ENCODE peak calls at places on chromosomes 1 and 21, in eight cellular contexts. One of them, this sample, is unnamed.

GRCh38 chr1:93461236-93461635 is 13.3 kb downstream of the FNBP1L start:
- DNase-seq in heart left ventricle: no peak
- DNase-seq in mammary epithelial cell: no peak
- DNase-seq in nephron progenitor cell: no peak
- DNase-seq in stimulated activated CD4-positive, alpha-beta T cell treated with anti-CD3 and anti-CD28 coated beads, Interleukin-2, amount 100 ng/mL, for 4 hours: no peak
- DNase-seq in HCEC 1CT: no peak
- DNase-seq in KG1: no peak
- DNase-seq in activated naive CD4-positive, alpha-beta T cell: no peak
- DNase-seq in this sample: no peak

GRCh38 chr1:151540982-151541377 is 871 bp downstream of the TUFT1 start:
- DNase-seq in heart left ventricle: no peak
- DNase-seq in mammary epithelial cell: peak
- DNase-seq in nephron progenitor cell: peak
- DNase-seq in stimulated activated CD4-positive, alpha-beta T cell treated with anti-CD3 and anti-CD28 coated beads, Interleukin-2, amount 100 ng/mL, for 4 hours: no peak
- DNase-seq in HCEC 1CT: no peak
- DNase-seq in KG1: no peak
- DNase-seq in activated naive CD4-positive, alpha-beta T cell: no peak
- DNase-seq in this sample: peak

GRCh38 chr1:107936498-107937481 is 28.2 kb downstream of the VAV3 start:
- DNase-seq in heart left ventricle: peak
- DNase-seq in mammary epithelial cell: peak
- DNase-seq in nephron progenitor cell: no peak
- DNase-seq in stimulated activated CD4-positive, alpha-beta T cell treated with anti-CD3 and anti-CD28 coated beads, Interleukin-2, amount 100 ng/mL, for 4 hours: peak
- DNase-seq in HCEC 1CT: peak
- DNase-seq in KG1: no peak
- DNase-seq in activated naive CD4-positive, alpha-beta T cell: no peak
- DNase-seq in this sample: peak

GRCh38 chr1:71921935-71922559 is 360.3 kb downstream of the NEGR1 start:
- DNase-seq in heart left ventricle: no peak
- DNase-seq in mammary epithelial cell: no peak
- DNase-seq in nephron progenitor cell: no peak
- DNase-seq in stimulated activated CD4-positive, alpha-beta T cell treated with anti-CD3 and anti-CD28 coated beads, Interleukin-2, amount 100 ng/mL, for 4 hours: no peak
- DNase-seq in HCEC 1CT: no peak
- DNase-seq in KG1: no peak
- DNase-seq in activated naive CD4-positive, alpha-beta T cell: no peak
- DNase-seq in this sample: no peak

GRCh38 chr1:159921700-159922498 is 3.4 kb downstream of the TAGLN2 start:
- DNase-seq in heart left ventricle: peak
- DNase-seq in mammary epithelial cell: no peak
- DNase-seq in nephron progenitor cell: no peak
- DNase-seq in stimulated activated CD4-positive, alpha-beta T cell treated with anti-CD3 and anti-CD28 coated beads, Interleukin-2, amount 100 ng/mL, for 4 hours: no peak
- DNase-seq in HCEC 1CT: no peak
- DNase-seq in KG1: peak
- DNase-seq in activated naive CD4-positive, alpha-beta T cell: no peak
- DNase-seq in this sample: no peak

GRCh38 chr1:221442056-221442455 is 299.8 kb downstream of the DUSP10 start:
- DNase-seq in heart left ventricle: no peak
- DNase-seq in mammary epithelial cell: no peak
- DNase-seq in nephron progenitor cell: no peak
- DNase-seq in stimulated activated CD4-positive, alpha-beta T cell treated with anti-CD3 and anti-CD28 coated beads, Interleukin-2, amount 100 ng/mL, for 4 hours: no peak
- DNase-seq in HCEC 1CT: no peak
- DNase-seq in KG1: no peak
- DNase-seq in activated naive CD4-positive, alpha-beta T cell: no peak
- DNase-seq in this sample: no peak

GRCh38 chr1:15168479-15168878 is 14.9 kb downstream of the TMEM51 start:
- DNase-seq in heart left ventricle: no peak
- DNase-seq in mammary epithelial cell: peak
- DNase-seq in nephron progenitor cell: no peak
- DNase-seq in stimulated activated CD4-positive, alpha-beta T cell treated with anti-CD3 and anti-CD28 coated beads, Interleukin-2, amount 100 ng/mL, for 4 hours: no peak
- DNase-seq in HCEC 1CT: peak
- DNase-seq in KG1: no peak
- DNase-seq in activated naive CD4-positive, alpha-beta T cell: no peak
- DNase-seq in this sample: no peak

GRCh38 chr21:17428484-17428869 is 84.4 kb upstream of the CXADR start:
- DNase-seq in heart left ventricle: no peak
- DNase-seq in mammary epithelial cell: no peak
- DNase-seq in nephron progenitor cell: no peak
- DNase-seq in stimulated activated CD4-positive, alpha-beta T cell treated with anti-CD3 and anti-CD28 coated beads, Interleukin-2, amount 100 ng/mL, for 4 hours: no peak
- DNase-seq in HCEC 1CT: no peak
- DNase-seq in KG1: no peak
- DNase-seq in activated naive CD4-positive, alpha-beta T cell: no peak
- DNase-seq in this sample: no peak

GRCh38 chr1:67468066-67468718 is 38.0 kb upstream of the SERBP1 start:
- DNase-seq in heart left ventricle: no peak
- DNase-seq in mammary epithelial cell: peak
- DNase-seq in nephron progenitor cell: no peak
- DNase-seq in stimulated activated CD4-positive, alpha-beta T cell treated with anti-CD3 and anti-CD28 coated beads, Interleukin-2, amount 100 ng/mL, for 4 hours: no peak
- DNase-seq in HCEC 1CT: no peak
- DNase-seq in KG1: no peak
- DNase-seq in activated naive CD4-positive, alpha-beta T cell: no peak
- DNase-seq in this sample: no peak

GRCh38 chr1:202998836-202999750 is 8.1 kb upstream of the TMEM183A start:
- DNase-seq in heart left ventricle: peak
- DNase-seq in mammary epithelial cell: peak
- DNase-seq in nephron progenitor cell: peak
- DNase-seq in stimulated activated CD4-positive, alpha-beta T cell treated with anti-CD3 and anti-CD28 coated beads, Interleukin-2, amount 100 ng/mL, for 4 hours: peak
- DNase-seq in HCEC 1CT: peak
- DNase-seq in KG1: peak
- DNase-seq in activated naive CD4-positive, alpha-beta T cell: no peak
- DNase-seq in this sample: peak

GRCh38 chr1:65371544-65371943 is 48.9 kb upstream of the LEPR start:
- DNase-seq in heart left ventricle: no peak
- DNase-seq in mammary epithelial cell: no peak
- DNase-seq in nephron progenitor cell: no peak
- DNase-seq in stimulated activated CD4-positive, alpha-beta T cell treated with anti-CD3 and anti-CD28 coated beads, Interleukin-2, amount 100 ng/mL, for 4 hours: no peak
- DNase-seq in HCEC 1CT: peak
- DNase-seq in KG1: no peak
- DNase-seq in activated naive CD4-positive, alpha-beta T cell: no peak
- DNase-seq in this sample: no peak